ENCODE peak calls at places on chromosomes 6 and 20, in four cellular contexts. F is PC-3, P is neuronal stem cell, C is fibroblast of lung. O is an unnamed sample.

GRCh38 chr6:100175814-100176275 is 181.8 kb upstream of the MCHR2 start:
- DNase-seq in P (no peak), F (peak), C (peak), O (no peak)

GRCh38 chr6:315921-316752 is 23.9 kb downstream of the DUSP22 start:
- DNase-seq in F (no peak), C (no peak), P (no peak), O (no peak)

GRCh38 chr6:149236584-149236983 is 80.9 kb upstream of the TAB2 start:
- DNase-seq in P (no peak), C (peak), F (no peak), O (no peak)

GRCh38 chr20:35225319-35226125 is 968 bp upstream of the MMP24 start:
- DNase-seq in F (no peak), P (no peak), C (no peak), O (no peak)

GRCh38 chr6:119340766-119341487 is 8.6 kb downstream of the MAN1A1 start:
- DNase-seq in P (peak), C (no peak), F (no peak), O (peak)

GRCh38 chr20:45971675-45972499 is at the start of gene ZNF335:
- DNase-seq in P (peak), C (peak), F (peak), O (peak)

GRCh38 chr20:47915495-47915894 is 130.2 kb upstream of the SULF2 start:
- DNase-seq in P (no peak), F (no peak), C (no peak), O (no peak)

GRCh38 chr20:39880890-39881289 is 808.1 kb downstream of the MAFB start:
- DNase-seq in C (peak), F (no peak), P (no peak), O (peak)

GRCh38 chr6:37538107-37538506 is 38.4 kb upstream of the CCDC167 start:
- DNase-seq in F (peak), P (no peak), C (no peak), O (peak)

GRCh38 chr6:105087571-105088211 is 92.1 kb downstream of the POPDC3 start:
- DNase-seq in C (peak), P (peak), F (peak), O (no peak)

DNA sequence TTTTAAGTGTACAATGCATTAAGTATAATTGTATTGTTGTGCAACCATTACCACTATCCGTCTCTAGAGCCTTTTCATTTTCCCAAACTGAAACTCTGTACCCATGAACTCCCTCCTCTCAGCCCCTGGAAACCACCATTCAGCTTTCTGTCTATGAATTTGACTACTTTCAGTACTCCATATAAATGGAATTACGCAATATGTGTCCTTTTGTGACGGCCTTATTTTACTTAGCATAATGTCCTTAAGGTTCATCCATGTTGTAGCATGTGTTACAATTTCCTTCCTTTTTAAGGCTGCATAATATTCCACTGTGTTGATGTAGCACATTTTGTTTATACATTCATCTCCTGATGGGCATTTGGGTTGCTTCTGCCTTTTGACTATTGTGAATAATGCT is 143.6 kb upstream of the KCNG1 start:
- DNase-seq in C (no peak), P (no peak), F (no peak), O (no peak)
- H3K9ac ChIP-seq in C (no peak), P (no peak), F (no peak), O (no peak)

DNA sequence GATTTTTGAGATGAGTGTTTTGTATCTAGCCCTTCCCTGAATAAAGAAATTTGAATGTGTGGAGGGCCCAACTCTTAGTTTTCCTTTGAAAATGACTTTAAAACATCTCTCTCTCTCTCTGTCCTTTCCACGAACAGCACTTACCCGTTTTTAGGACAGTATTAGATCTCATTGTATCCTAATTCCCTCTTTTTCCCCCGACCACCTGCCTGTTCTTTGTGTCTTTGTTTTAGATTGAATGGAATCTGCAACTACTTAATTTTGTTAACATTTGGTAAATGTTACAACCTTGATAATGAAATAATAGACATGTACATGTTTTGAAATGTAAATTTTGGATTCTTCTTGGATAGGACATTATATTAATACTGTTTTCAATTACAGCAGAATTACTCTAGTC is 3.1 kb downstream of the DSP start:
- DNase-seq in C (no peak), P (no peak), F (no peak), O (no peak)
- H3K9ac ChIP-seq in C (no peak), P (no peak), F (peak), O (no peak)

DNA sequence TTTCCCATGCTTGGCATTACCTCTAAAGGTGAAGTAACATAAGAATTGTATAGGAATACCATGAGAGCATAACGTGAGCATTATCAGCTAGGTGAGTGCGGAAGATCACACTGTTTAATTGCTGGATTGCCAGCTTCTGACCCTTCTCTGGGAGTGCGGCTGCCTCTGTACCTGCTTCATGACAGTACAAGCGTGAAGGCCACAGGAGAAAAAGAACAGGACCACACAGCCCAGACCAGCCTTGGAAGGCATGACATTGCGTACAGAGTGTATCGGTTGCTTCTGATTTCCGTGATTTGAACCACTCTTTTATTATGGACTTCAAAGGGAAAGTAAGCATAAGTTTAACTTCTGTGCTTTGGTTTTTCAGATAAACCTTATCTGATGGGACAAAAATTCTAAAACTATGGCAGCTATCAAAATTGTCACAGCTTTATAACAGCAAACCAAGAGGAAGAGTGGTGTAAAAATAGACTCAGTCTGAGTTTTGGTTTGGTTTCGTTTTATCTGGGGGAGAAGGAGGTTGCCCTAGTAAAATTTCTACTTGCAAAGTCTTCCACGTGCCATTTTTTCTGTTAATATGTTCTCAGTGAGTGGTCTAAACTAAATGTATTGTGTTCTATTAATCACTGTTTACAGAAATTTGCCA is 97.4 kb downstream of the RPP40 start:
- DNase-seq in F (no peak), C (no peak), P (no peak), O (no peak)
- H3K9ac ChIP-seq in F (no peak), C (no peak), P (no peak), O (no peak)

GRCh38 chr6:33418690-33419291 is 884 bp upstream of the CUTA start:
- DNase-seq in F (no peak), C (peak), P (no peak), O (peak)
- H3K9ac ChIP-seq in F (peak), C (peak), P (no peak), O (peak)

GRCh38 chr6:6694825-6695710 is 106.5 kb downstream of the LY86 start:
- DNase-seq in P (no peak), F (no peak), C (no peak), O (peak)
- H3K9ac ChIP-seq in P (no peak), F (no peak), C (no peak), O (no peak)

GRCh38 chr6:116560130-116560529 is 6.6 kb downstream of the CALHM4 start:
- DNase-seq in C (no peak), F (no peak), P (no peak), O (no peak)

GRCh38 chr6:116557863-116558262 is 4.3 kb downstream of the CALHM4 start:
- DNase-seq in P (no peak), C (peak), F (peak), O (no peak)

GRCh38 chr6:116553451-116553850 is at the start of gene CALHM4:
- DNase-seq in P (no peak), F (no peak), C (no peak), O (no peak)

GRCh38 chr6:116556814-116557403 is 3.4 kb downstream of the CALHM4 start:
- DNase-seq in C (no peak), P (no peak), F (no peak), O (no peak)

DNA sequence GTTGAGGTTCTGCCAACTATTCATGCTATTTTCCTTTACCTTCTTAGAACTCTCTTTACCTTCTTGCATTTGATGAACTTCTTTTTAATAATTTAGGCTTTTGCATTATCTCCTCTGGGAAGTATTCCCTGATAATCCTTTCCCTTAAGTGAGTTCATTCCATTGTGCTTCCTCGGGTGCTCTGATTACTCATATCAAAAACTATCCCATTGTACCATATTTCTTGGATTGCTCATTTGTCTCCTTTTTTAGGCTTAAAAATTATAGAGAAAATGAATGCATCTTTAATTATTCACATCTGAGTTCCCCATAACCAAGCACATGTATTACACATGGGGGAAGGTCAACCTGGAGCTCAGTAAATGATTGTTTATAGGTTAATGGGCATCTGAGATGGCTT is 2.5 kb downstream of the CALHM4 start:
- DNase-seq in C (peak), P (no peak), F (peak), O (no peak)
- H3K9ac ChIP-seq in C (no peak), P (no peak), F (no peak), O (no peak)

DNA sequence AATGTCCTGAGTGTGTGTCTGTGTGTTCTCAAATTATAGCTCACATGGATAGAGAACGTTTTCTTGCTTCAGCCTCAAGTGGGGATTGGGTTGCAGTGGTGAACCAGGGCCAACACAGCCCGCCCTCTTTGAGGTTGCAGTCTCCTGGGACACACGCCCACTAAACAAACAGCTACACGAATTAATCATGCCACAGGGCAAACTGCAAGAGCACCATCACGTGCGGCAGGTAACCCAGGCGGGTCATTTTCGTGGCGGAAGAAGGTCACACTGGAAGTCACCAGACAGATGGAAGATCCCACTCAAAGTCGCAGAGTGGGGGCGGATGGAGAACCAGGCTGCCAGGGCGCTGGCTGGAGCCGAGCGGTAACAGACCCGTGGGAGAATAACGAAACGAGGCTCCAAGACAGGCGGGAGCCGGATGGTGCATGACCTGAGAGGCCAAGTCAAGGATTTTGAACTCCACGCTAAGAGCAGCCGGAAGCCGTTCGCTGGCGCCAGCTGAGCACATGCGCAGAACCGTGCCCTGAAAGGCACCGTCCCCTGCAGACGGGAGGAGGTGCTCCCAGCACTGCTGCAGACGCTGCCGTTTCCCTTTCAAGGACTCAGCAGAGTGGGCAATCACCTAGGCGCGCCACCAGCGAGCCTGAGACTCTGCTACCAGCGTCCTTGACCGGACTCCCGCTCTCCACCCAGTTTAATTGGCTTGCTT is 10.7 kb downstream of the DLL1 start:
- DNase-seq in C (no peak), P (no peak), F (peak), O (no peak)
- H3K9ac ChIP-seq in C (peak), P (no peak), F (peak), O (no peak)

O was measured in H9.